ENCODE peak calls at places on chromosome 4, in eight cellular contexts. B, A, V, P, I, K, J and X are unnamed samples.

GRCh38 chr4:16669036-16669435 is 229.4 kb downstream of the LDB2 start:
- DNase-seq in J (no peak), K (no peak), P (no peak), A (no peak), B (no peak), I (no peak), V (no peak), X (no peak)

GRCh38 chr4:11436673-11437072 is 8.0 kb upstream of the HS3ST1 start:
- DNase-seq in I (no peak), P (no peak), A (no peak), V (no peak), J (no peak), B (no peak), K (no peak), X (no peak)

GRCh38 chr4:7399433-7400234 is 35.1 kb downstream of the PSAPL1 start:
- DNase-seq in J (no peak), K (no peak), V (no peak), P (no peak), A (no peak), I (no peak), B (no peak), X (no peak)

GRCh38 chr4:89610236-89610635 is 226.7 kb downstream of the SNCA start:
- DNase-seq in I (no peak), P (no peak), K (no peak), J (no peak), A (no peak), B (no peak), V (no peak), X (no peak)

GRCh38 chr4:11439836-11440235 is 11.1 kb upstream of the HS3ST1 start:
- DNase-seq in V (no peak), P (no peak), I (no peak), J (no peak), B (no peak), A (no peak), K (no peak), X (no peak)

GRCh38 chr4:114659386-114660008 is 60.9 kb downstream of the UGT8 start:
- DNase-seq in B (no peak), J (peak), A (peak), K (peak), V (peak), I (peak), P (no peak), X (peak)

GRCh38 chr4:78477276-78477675 is 74.3 kb upstream of the ANXA3 start:
- DNase-seq in P (no peak), B (no peak), V (no peak), I (no peak), K (no peak), A (no peak), J (no peak), X (no peak)

GRCh38 chr4:87122252-87122651 is 98.2 kb downstream of the KLHL8 start:
- DNase-seq in I (peak), K (no peak), V (no peak), B (no peak), A (no peak), P (no peak), J (peak), X (no peak)

GRCh38 chr4:48490012-48490679 is at the start of gene ZAR1:
- DNase-seq in V (no peak), I (no peak), A (no peak), P (no peak), J (no peak), B (no peak), K (no peak), X (no peak)